ENCODE peak calls at places on chromosomes 11 and 22, in four cellular contexts. One of them, this sample, is unnamed.

GRCh38 chr11:32571039-32571438 is 12.6 kb upstream of the EIF3M start:
- DNase-seq in stimulated activated CD4-positive, alpha-beta T cell treated with anti-CD3 and anti-CD28 coated beads, Interleukin-2, amount 100 ng/mL, for 48 hours: no peak
- DNase-seq in CD4-positive, alpha-beta T cell: no peak
- DNase-seq in effector CD4-positive, alpha-beta T cell: no peak
- DNase-seq in this sample: no peak

GRCh38 chr11:77140231-77140959 is 12.3 kb downstream of the MYO7A start:
- DNase-seq in stimulated activated CD4-positive, alpha-beta T cell treated with anti-CD3 and anti-CD28 coated beads, Interleukin-2, amount 100 ng/mL, for 48 hours: no peak
- DNase-seq in CD4-positive, alpha-beta T cell: no peak
- DNase-seq in effector CD4-positive, alpha-beta T cell: no peak
- DNase-seq in this sample: no peak

GRCh38 chr11:95688501-95689222 is 100.9 kb downstream of the FAM76B start:
- DNase-seq in stimulated activated CD4-positive, alpha-beta T cell treated with anti-CD3 and anti-CD28 coated beads, Interleukin-2, amount 100 ng/mL, for 48 hours: no peak
- DNase-seq in CD4-positive, alpha-beta T cell: no peak
- DNase-seq in effector CD4-positive, alpha-beta T cell: no peak
- DNase-seq in this sample: no peak

GRCh38 chr11:13045734-13046133 is 36.6 kb downstream of the RASSF10 start:
- DNase-seq in stimulated activated CD4-positive, alpha-beta T cell treated with anti-CD3 and anti-CD28 coated beads, Interleukin-2, amount 100 ng/mL, for 48 hours: no peak
- DNase-seq in CD4-positive, alpha-beta T cell: no peak
- DNase-seq in effector CD4-positive, alpha-beta T cell: no peak
- DNase-seq in this sample: no peak

GRCh38 chr22:17106161-17106784 is 14.9 kb downstream of the TMEM121B start:
- DNase-seq in stimulated activated CD4-positive, alpha-beta T cell treated with anti-CD3 and anti-CD28 coated beads, Interleukin-2, amount 100 ng/mL, for 48 hours: no peak
- DNase-seq in CD4-positive, alpha-beta T cell: no peak
- DNase-seq in effector CD4-positive, alpha-beta T cell: no peak
- DNase-seq in this sample: no peak

GRCh38 chr11:46676436-46677158 is 23.8 kb downstream of the ARHGAP1 start:
- DNase-seq in stimulated activated CD4-positive, alpha-beta T cell treated with anti-CD3 and anti-CD28 coated beads, Interleukin-2, amount 100 ng/mL, for 48 hours: no peak
- DNase-seq in CD4-positive, alpha-beta T cell: no peak
- DNase-seq in effector CD4-positive, alpha-beta T cell: no peak
- DNase-seq in this sample: peak; percentile 67

GRCh38 chr11:45182902-45183301 is 36.5 kb downstream of the PRDM11 start:
- DNase-seq in stimulated activated CD4-positive, alpha-beta T cell treated with anti-CD3 and anti-CD28 coated beads, Interleukin-2, amount 100 ng/mL, for 48 hours: peak; percentile 9
- DNase-seq in CD4-positive, alpha-beta T cell: no peak
- DNase-seq in effector CD4-positive, alpha-beta T cell: no peak
- DNase-seq in this sample: peak; percentile 75

GRCh38 chr22:24536089-24536488 is 18.8 kb downstream of the GUCD1 start:
- DNase-seq in stimulated activated CD4-positive, alpha-beta T cell treated with anti-CD3 and anti-CD28 coated beads, Interleukin-2, amount 100 ng/mL, for 48 hours: no peak
- DNase-seq in CD4-positive, alpha-beta T cell: no peak
- DNase-seq in effector CD4-positive, alpha-beta T cell: no peak
- DNase-seq in this sample: no peak

GRCh38 chr11:22787565-22788162 is 41.9 kb downstream of the SVIP start:
- DNase-seq in stimulated activated CD4-positive, alpha-beta T cell treated with anti-CD3 and anti-CD28 coated beads, Interleukin-2, amount 100 ng/mL, for 48 hours: peak; percentile 0
- DNase-seq in CD4-positive, alpha-beta T cell: no peak
- DNase-seq in effector CD4-positive, alpha-beta T cell: peak; percentile 12
- DNase-seq in this sample: no peak

GRCh38 chr11:57275582-57275981 is 38.5 kb upstream of the APLNR start:
- DNase-seq in stimulated activated CD4-positive, alpha-beta T cell treated with anti-CD3 and anti-CD28 coated beads, Interleukin-2, amount 100 ng/mL, for 48 hours: no peak
- DNase-seq in CD4-positive, alpha-beta T cell: no peak
- DNase-seq in effector CD4-positive, alpha-beta T cell: no peak
- DNase-seq in this sample: no peak

GRCh38 chr22:31935961-31936635 is 8.2 kb upstream of the YWHAH start:
- DNase-seq in stimulated activated CD4-positive, alpha-beta T cell treated with anti-CD3 and anti-CD28 coated beads, Interleukin-2, amount 100 ng/mL, for 48 hours: no peak
- DNase-seq in CD4-positive, alpha-beta T cell: no peak
- DNase-seq in effector CD4-positive, alpha-beta T cell: no peak
- DNase-seq in this sample: no peak

GRCh38 chr22:39960791-39961746 is 872 bp downstream of the TMA7B start:
- DNase-seq in stimulated activated CD4-positive, alpha-beta T cell treated with anti-CD3 and anti-CD28 coated beads, Interleukin-2, amount 100 ng/mL, for 48 hours: peak; percentile 62
- DNase-seq in CD4-positive, alpha-beta T cell: peak; percentile 35
- DNase-seq in effector CD4-positive, alpha-beta T cell: peak; percentile 36
- DNase-seq in this sample: no peak

GRCh38 chr22:49364398-49364797 is 463.3 kb downstream of the BRD1 start:
- DNase-seq in stimulated activated CD4-positive, alpha-beta T cell treated with anti-CD3 and anti-CD28 coated beads, Interleukin-2, amount 100 ng/mL, for 48 hours: no peak
- DNase-seq in CD4-positive, alpha-beta T cell: no peak
- DNase-seq in effector CD4-positive, alpha-beta T cell: no peak
- DNase-seq in this sample: peak; percentile 51

GRCh38 chr11:47860526-47860925 is 12.4 kb upstream of the NUP160 start:
- DNase-seq in stimulated activated CD4-positive, alpha-beta T cell treated with anti-CD3 and anti-CD28 coated beads, Interleukin-2, amount 100 ng/mL, for 48 hours: no peak
- DNase-seq in CD4-positive, alpha-beta T cell: no peak
- DNase-seq in effector CD4-positive, alpha-beta T cell: no peak
- DNase-seq in this sample: no peak

GRCh38 chr11:110907629-110908028 is 195.4 kb upstream of the ARHGAP20 start:
- DNase-seq in stimulated activated CD4-positive, alpha-beta T cell treated with anti-CD3 and anti-CD28 coated beads, Interleukin-2, amount 100 ng/mL, for 48 hours: no peak
- DNase-seq in CD4-positive, alpha-beta T cell: no peak
- DNase-seq in effector CD4-positive, alpha-beta T cell: no peak
- DNase-seq in this sample: no peak

GRCh38 chr22:48919187-48919590 is 908.5 kb downstream of the BRD1 start:
- DNase-seq in stimulated activated CD4-positive, alpha-beta T cell treated with anti-CD3 and anti-CD28 coated beads, Interleukin-2, amount 100 ng/mL, for 48 hours: no peak
- DNase-seq in CD4-positive, alpha-beta T cell: no peak
- DNase-seq in effector CD4-positive, alpha-beta T cell: no peak
- DNase-seq in this sample: no peak

GRCh38 chr11:106178361-106178760 is 100.9 kb downstream of the AASDHPPT start:
- DNase-seq in stimulated activated CD4-positive, alpha-beta T cell treated with anti-CD3 and anti-CD28 coated beads, Interleukin-2, amount 100 ng/mL, for 48 hours: no peak
- DNase-seq in CD4-positive, alpha-beta T cell: no peak
- DNase-seq in effector CD4-positive, alpha-beta T cell: no peak
- DNase-seq in this sample: no peak

GRCh38 chr11:9053631-9054030 is 37.8 kb downstream of the SCUBE2 start:
- DNase-seq in stimulated activated CD4-positive, alpha-beta T cell treated with anti-CD3 and anti-CD28 coated beads, Interleukin-2, amount 100 ng/mL, for 48 hours: no peak
- DNase-seq in CD4-positive, alpha-beta T cell: no peak
- DNase-seq in effector CD4-positive, alpha-beta T cell: no peak
- DNase-seq in this sample: no peak